ENCODE peak calls at places on chromosomes 7 and 10, in nine cellular contexts. One of them, this sample, is unnamed.

GRCh38 chr7:21076054-21076453 is 289.4 kb upstream of the SP8 start:
- DNase-seq in NB4: no peak
- DNase-seq in Peyer's patch: peak
- DNase-seq in heart left ventricle: no peak
- DNase-seq in uterus: no peak
- DNase-seq in spleen: no peak
- DNase-seq in endothelial cell of umbilical vein: no peak
- DNase-seq in GM12891: no peak
- DNase-seq in IMR-90: no peak
- DNase-seq in this sample: no peak

GRCh38 chr10:78645053-78645787 is 423.5 kb upstream of the ZMIZ1 start:
- DNase-seq in heart left ventricle: no peak
- DNase-seq in IMR-90: no peak
- DNase-seq in endothelial cell of umbilical vein: no peak
- DNase-seq in Peyer's patch: no peak
- DNase-seq in GM12891: no peak
- DNase-seq in uterus: no peak
- DNase-seq in NB4: no peak
- DNase-seq in spleen: no peak
- DNase-seq in this sample: no peak

GRCh38 chr7:727104-727805 is at the start of gene PRKAR1B:
- DNase-seq in spleen: peak
- DNase-seq in NB4: peak
- DNase-seq in IMR-90: no peak
- DNase-seq in uterus: no peak
- DNase-seq in GM12891: peak
- DNase-seq in Peyer's patch: peak
- DNase-seq in endothelial cell of umbilical vein: no peak
- DNase-seq in heart left ventricle: peak
- DNase-seq in this sample: peak

GRCh38 chr10:62584216-62584615 is 210.0 kb downstream of the ZNF365 start:
- DNase-seq in endothelial cell of umbilical vein: no peak
- DNase-seq in spleen: no peak
- DNase-seq in GM12891: no peak
- DNase-seq in NB4: peak
- DNase-seq in Peyer's patch: no peak
- DNase-seq in heart left ventricle: no peak
- DNase-seq in IMR-90: peak
- DNase-seq in uterus: no peak
- DNase-seq in this sample: no peak

GRCh38 chr10:44635181-44635580 is 250.3 kb upstream of the CXCL12 start:
- DNase-seq in Peyer's patch: no peak
- DNase-seq in heart left ventricle: no peak
- DNase-seq in GM12891: no peak
- DNase-seq in endothelial cell of umbilical vein: no peak
- DNase-seq in IMR-90: no peak
- DNase-seq in uterus: no peak
- DNase-seq in spleen: no peak
- DNase-seq in NB4: no peak
- DNase-seq in this sample: no peak

GRCh38 chr7:17988136-17988535 is 39.5 kb downstream of the PRPS1L1 start:
- DNase-seq in spleen: no peak
- DNase-seq in NB4: no peak
- DNase-seq in uterus: no peak
- DNase-seq in GM12891: no peak
- DNase-seq in endothelial cell of umbilical vein: no peak
- DNase-seq in IMR-90: no peak
- DNase-seq in heart left ventricle: no peak
- DNase-seq in Peyer's patch: no peak
- DNase-seq in this sample: no peak

GRCh38 chr7:946256-946996 is 8.1 kb downstream of the ADAP1 start:
- DNase-seq in heart left ventricle: no peak
- DNase-seq in Peyer's patch: peak
- DNase-seq in endothelial cell of umbilical vein: no peak
- DNase-seq in IMR-90: no peak
- DNase-seq in NB4: no peak
- DNase-seq in uterus: no peak
- DNase-seq in spleen: peak
- DNase-seq in GM12891: no peak
- DNase-seq in this sample: no peak

GRCh38 chr7:28570970-28571288 is 158.6 kb downstream of the CREB5 start:
- DNase-seq in Peyer's patch: no peak
- DNase-seq in NB4: no peak
- DNase-seq in endothelial cell of umbilical vein: no peak
- DNase-seq in IMR-90: peak
- DNase-seq in GM12891: no peak
- DNase-seq in heart left ventricle: no peak
- DNase-seq in uterus: no peak
- DNase-seq in spleen: no peak
- DNase-seq in this sample: peak

GRCh38 chr7:107813524-107813923 is 10.5 kb upstream of the SLC26A3 start:
- DNase-seq in heart left ventricle: no peak
- DNase-seq in NB4: no peak
- DNase-seq in endothelial cell of umbilical vein: no peak
- DNase-seq in Peyer's patch: no peak
- DNase-seq in IMR-90: no peak
- DNase-seq in spleen: no peak
- DNase-seq in uterus: no peak
- DNase-seq in GM12891: no peak
- DNase-seq in this sample: no peak

DNA sequence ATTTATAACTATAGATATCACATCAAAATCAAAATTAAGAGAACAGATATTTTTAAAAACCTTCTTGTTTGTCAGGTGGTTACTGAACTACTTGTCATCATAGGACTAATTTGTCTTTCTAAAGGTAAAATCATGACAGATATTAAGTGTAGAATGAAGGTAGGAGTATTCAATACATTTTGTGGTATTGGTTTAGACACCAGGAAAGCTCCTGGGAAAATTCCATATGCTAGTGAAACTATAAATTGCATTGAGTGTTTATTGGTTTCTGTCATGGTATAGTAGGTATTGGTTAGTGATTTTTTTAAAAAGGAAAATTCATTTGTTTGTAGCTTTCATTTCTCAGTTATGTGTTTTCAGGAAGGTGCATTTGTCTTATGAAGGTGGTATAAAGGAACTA is 132.7 kb downstream of the KCND2 start:
- DNase-seq in IMR-90: no peak
- DNase-seq in spleen: no peak
- DNase-seq in heart left ventricle: no peak
- DNase-seq in NB4: no peak
- DNase-seq in GM12891: no peak
- DNase-seq in endothelial cell of umbilical vein: no peak
- DNase-seq in uterus: no peak
- DNase-seq in Peyer's patch: no peak
- DNase-seq in this sample: no peak
- TF ChIP-seq POLR2A in IMR-90: no peak
- TF ChIP-seq POLR2A in spleen: no peak
- TF ChIP-seq POLR2A in heart left ventricle: no peak
- TF ChIP-seq POLR2A in NB4: no peak
- TF ChIP-seq POLR2A in GM12891: no peak
- TF ChIP-seq POLR2A in endothelial cell of umbilical vein: no peak
- TF ChIP-seq POLR2A in uterus: no peak
- TF ChIP-seq POLR2A in Peyer's patch: no peak
- TF ChIP-seq POLR2A in this sample: no peak

GRCh38 chr10:124143721-124144120 is 50.3 kb upstream of the CHST15 start:
- DNase-seq in endothelial cell of umbilical vein: no peak
- DNase-seq in spleen: peak
- DNase-seq in heart left ventricle: no peak
- DNase-seq in Peyer's patch: peak
- DNase-seq in uterus: peak
- DNase-seq in IMR-90: no peak
- DNase-seq in NB4: no peak
- DNase-seq in GM12891: no peak
- DNase-seq in this sample: no peak
- TF ChIP-seq POLR2A in endothelial cell of umbilical vein: no peak
- TF ChIP-seq POLR2A in spleen: no peak
- TF ChIP-seq POLR2A in heart left ventricle: no peak
- TF ChIP-seq POLR2A in Peyer's patch: no peak
- TF ChIP-seq POLR2A in uterus: no peak
- TF ChIP-seq POLR2A in IMR-90: no peak
- TF ChIP-seq POLR2A in NB4: no peak
- TF ChIP-seq POLR2A in GM12891: no peak
- TF ChIP-seq POLR2A in this sample: no peak

DNA sequence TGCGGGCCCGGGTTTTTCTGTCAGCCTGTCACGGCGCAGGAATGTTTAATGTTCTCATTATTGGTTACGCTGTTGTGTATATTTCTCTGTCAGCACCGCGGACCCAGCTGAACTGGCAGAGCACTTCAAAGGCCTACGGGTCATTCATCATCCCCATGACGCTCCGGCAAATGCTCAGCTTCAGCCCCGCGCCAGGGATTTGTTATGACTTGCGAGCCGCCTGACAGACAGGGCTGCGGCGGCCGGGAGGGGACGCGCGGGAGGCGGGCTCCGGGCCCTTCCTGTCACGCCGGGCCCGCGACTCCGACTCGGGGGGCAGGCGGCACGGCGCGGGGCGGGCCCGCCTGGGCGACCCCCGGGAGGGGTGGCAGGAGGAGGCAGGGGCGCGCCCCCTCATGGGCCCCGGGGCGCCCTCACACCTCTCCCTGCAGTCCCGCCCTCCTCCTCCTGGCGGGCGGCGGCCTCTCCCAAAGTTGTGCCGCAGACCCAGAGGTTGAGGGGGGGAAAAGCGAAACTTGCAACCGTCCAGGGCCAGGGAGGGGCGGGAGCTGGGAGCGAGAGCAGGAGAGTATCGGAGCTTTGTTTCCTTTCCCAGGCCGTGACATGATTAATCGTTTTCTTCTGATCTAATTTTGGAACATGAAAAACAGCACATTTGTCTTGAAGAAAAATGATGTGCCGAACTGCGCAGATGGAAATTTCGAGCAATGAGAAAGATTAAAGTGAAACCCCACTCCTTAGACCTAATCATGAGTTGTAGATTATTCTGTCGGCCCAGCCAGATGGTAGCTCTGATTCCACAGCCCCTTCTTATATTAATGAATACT is 59.3 kb upstream of the COMTD1 start:
- DNase-seq in heart left ventricle: peak
- DNase-seq in endothelial cell of umbilical vein: peak
- DNase-seq in Peyer's patch: peak
- DNase-seq in spleen: peak
- DNase-seq in GM12891: peak
- DNase-seq in NB4: peak
- DNase-seq in IMR-90: peak
- DNase-seq in uterus: peak
- DNase-seq in this sample: peak
- TF ChIP-seq POLR2A in heart left ventricle: peak
- TF ChIP-seq POLR2A in endothelial cell of umbilical vein: no peak
- TF ChIP-seq POLR2A in Peyer's patch: no peak
- TF ChIP-seq POLR2A in spleen: no peak
- TF ChIP-seq POLR2A in GM12891: no peak
- TF ChIP-seq POLR2A in NB4: no peak
- TF ChIP-seq POLR2A in IMR-90: no peak
- TF ChIP-seq POLR2A in uterus: peak
- TF ChIP-seq POLR2A in this sample: no peak

GRCh38 chr7:152465118-152465387 is 29.2 kb upstream of the KMT2C start:
- DNase-seq in heart left ventricle: no peak
- DNase-seq in endothelial cell of umbilical vein: no peak
- DNase-seq in spleen: no peak
- DNase-seq in Peyer's patch: no peak
- DNase-seq in IMR-90: no peak
- DNase-seq in uterus: no peak
- DNase-seq in NB4: no peak
- DNase-seq in GM12891: no peak
- DNase-seq in this sample: no peak

GRCh38 chr7:152462995-152463713 is 27.4 kb upstream of the KMT2C start:
- DNase-seq in spleen: no peak
- DNase-seq in endothelial cell of umbilical vein: no peak
- DNase-seq in Peyer's patch: no peak
- DNase-seq in heart left ventricle: no peak
- DNase-seq in NB4: no peak
- DNase-seq in IMR-90: peak
- DNase-seq in uterus: peak
- DNase-seq in GM12891: no peak
- DNase-seq in this sample: peak

GRCh38 chr7:152467225-152467624 is 31.4 kb upstream of the KMT2C start:
- DNase-seq in Peyer's patch: no peak
- DNase-seq in endothelial cell of umbilical vein: no peak
- DNase-seq in GM12891: no peak
- DNase-seq in spleen: peak
- DNase-seq in IMR-90: no peak
- DNase-seq in heart left ventricle: no peak
- DNase-seq in uterus: no peak
- DNase-seq in NB4: no peak
- DNase-seq in this sample: no peak

GRCh38 chr7:152464312-152465117 is 28.7 kb upstream of the KMT2C start:
- DNase-seq in heart left ventricle: peak
- DNase-seq in Peyer's patch: peak
- DNase-seq in uterus: peak
- DNase-seq in spleen: peak
- DNase-seq in IMR-90: peak
- DNase-seq in endothelial cell of umbilical vein: peak
- DNase-seq in GM12891: peak
- DNase-seq in NB4: peak
- DNase-seq in this sample: peak

DNA sequence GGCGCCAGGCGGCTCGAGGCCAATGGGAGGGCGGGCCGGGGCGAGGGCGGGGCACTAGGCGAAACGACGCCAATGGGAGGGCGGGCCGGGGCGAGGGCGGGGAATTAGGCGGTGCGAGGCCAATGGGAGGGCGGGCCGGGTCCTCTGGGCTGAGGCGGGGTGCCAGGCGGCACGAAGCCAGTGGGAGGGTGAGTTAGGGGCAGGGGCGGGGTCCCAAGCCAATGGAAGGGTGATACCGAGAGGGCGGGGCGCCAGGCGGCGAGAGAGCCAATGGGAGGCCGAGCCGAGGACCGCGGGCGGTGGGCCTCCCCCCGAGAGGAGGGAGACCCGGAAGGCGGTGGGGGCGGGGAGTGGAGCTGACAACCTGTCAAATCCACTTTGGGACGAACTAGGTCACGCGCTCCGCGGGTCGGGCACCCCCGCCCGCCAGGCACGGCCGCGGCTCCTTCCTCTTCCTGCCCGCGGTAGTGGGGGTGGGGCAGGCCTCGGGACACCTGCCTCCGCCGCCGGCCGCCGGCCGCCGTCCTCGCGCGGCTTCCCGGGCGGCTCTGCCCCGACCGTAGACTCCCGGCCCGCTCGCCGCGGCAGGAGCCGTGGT is 28.0 kb upstream of the KMT2C start:
- DNase-seq in heart left ventricle: peak
- DNase-seq in GM12891: peak
- DNase-seq in NB4: peak
- DNase-seq in Peyer's patch: peak
- DNase-seq in IMR-90: peak
- DNase-seq in uterus: peak
- DNase-seq in endothelial cell of umbilical vein: peak
- DNase-seq in spleen: peak
- DNase-seq in this sample: peak
- TF ChIP-seq POLR2A in heart left ventricle: peak
- TF ChIP-seq POLR2A in GM12891: peak
- TF ChIP-seq POLR2A in NB4: no peak
- TF ChIP-seq POLR2A in Peyer's patch: peak
- TF ChIP-seq POLR2A in IMR-90: peak
- TF ChIP-seq POLR2A in uterus: peak
- TF ChIP-seq POLR2A in endothelial cell of umbilical vein: peak
- TF ChIP-seq POLR2A in spleen: no peak
- TF ChIP-seq POLR2A in this sample: peak

This sample was measured in H54.